ENCODE peak calls at places on chromosomes 7 and 10, in eight cellular contexts. Y is colonic mucosa; T is aorta; K is iPS DF 6.9; F is CD8-positive, alpha-beta memory T cell; P is sigmoid colon; N is right lobe of liver; Q is BE2C. I is an unnamed sample. For H3K9me3, the result is how much of the 10 kb centered on the place peaks cover.

GRCh38 chr7:22945584-22945983 is 68.3 kb downstream of the HYCC1 start:
- DNase-seq in Y (no peak), T (no peak), K (no peak), F (no peak), P (no peak), N (no peak), Q (no peak), I (no peak)

GRCh38 chr7:82481499-82482097 is 38.0 kb upstream of the CACNA2D1 start:
- DNase-seq in Y (no peak), T (no peak), K (no peak), F (no peak), P (no peak), N (no peak), Q (no peak), I (no peak)

GRCh38 chr10:36783400-36783799 is 342.0 kb upstream of the ANKRD30A start:
- DNase-seq in Y (no peak), T (no peak), K (no peak), F (no peak), P (no peak), N (no peak), Q (no peak), I (no peak)

GRCh38 chr7:6258440-6259182 is 13.8 kb downstream of the CYTH3 start:
- DNase-seq in Y (no peak), T (no peak), K (no peak), F (no peak), P (no peak), N (no peak), Q (no peak), I (no peak)

GRCh38 chr10:44706745-44707144 is 204.4 kb upstream of the TMEM72 start:
- DNase-seq in Y (no peak), T (no peak), K (no peak), F (no peak), P (no peak), N (no peak), Q (no peak), I (no peak)

GRCh38 chr10:76082232-76082631 is 650.8 kb downstream of the LRMDA start:
- DNase-seq in Y (no peak), T (no peak), K (no peak), F (no peak), P (no peak), N (no peak), Q (no peak), I (no peak)

GRCh38 chr10:3248526-3249255 is 76.1 kb upstream of the PITRM1 start:
- DNase-seq in Y (no peak), T (no peak), K (no peak), F (no peak), P (no peak), N (no peak), Q (no peak), I (no peak)

GRCh38 chr7:154871483-154871882 is 131.4 kb downstream of the PAXIP1 start:
- DNase-seq in Y (no peak), T (peak), K (no peak), F (no peak), P (peak), N (no peak), Q (peak), I (peak)

GRCh38 chr7:7613210-7613609 is 27.3 kb upstream of the UMAD1 start:
- DNase-seq in Y (no peak), T (no peak), K (no peak), F (no peak), P (no peak), N (no peak), Q (no peak), I (no peak)

GRCh38 chr7:38477333-38477732 is 153.8 kb downstream of the AMPH start:
- DNase-seq in Y (no peak), T (no peak), K (no peak), F (no peak), P (no peak), N (no peak), Q (no peak), I (no peak)

DNA sequence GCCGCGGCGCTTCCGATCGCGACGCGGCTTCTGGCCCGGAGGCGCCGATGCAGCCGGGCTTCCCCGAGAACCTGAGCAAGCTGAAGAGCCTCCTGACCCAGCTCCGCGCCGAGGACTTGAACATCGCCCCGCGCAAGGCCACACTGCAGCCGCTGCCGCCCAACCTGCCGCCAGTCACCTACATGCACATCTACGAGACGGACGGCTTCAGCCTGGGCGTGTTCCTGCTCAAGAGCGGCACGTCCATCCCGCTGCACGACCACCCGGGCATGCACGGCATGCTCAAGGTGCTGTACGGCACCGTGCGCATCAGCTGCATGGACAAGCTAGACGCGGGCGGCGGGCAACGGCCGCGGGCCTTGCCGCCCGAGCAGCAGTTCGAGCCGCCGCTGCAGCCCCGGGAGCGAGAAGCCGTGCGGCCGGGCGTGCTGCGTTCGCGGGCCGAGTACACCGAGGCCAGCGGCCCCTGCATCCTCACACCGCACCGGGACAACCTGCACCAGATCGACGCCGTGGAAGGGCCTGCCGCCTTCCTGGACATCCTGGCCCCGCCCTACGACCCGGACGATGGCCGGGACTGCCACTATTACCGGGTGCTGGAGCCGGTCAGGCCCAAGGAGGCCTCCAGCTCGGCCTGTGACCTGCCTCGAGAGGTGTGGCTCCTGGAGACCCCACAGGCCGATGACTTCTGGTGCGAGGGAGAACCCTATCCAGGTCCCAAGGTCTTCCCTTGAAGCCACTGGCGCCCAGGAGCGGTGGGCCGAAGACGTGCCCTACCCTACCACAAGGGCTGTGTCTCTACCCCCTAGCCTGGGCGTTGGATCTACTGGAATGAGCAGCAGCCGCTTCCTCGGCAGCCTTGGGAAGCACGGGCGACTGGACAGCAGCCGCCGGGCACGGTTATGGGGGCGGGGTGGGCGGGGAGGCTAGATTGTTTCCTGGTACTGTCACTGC is 896 bp downstream of the ADO start:
- DNase-seq in Y (peak), T (no peak), K (no peak), F (peak), P (peak), N (peak), Q (peak), I (peak)
- H3K4me3 ChIP-seq in Y (peak), T (peak), K (peak), F (peak), P (peak), N (peak), Q (peak), I (peak)

GRCh38 chr7:158043461-158044155 is 544.0 kb downstream of the PTPRN2 start:
- DNase-seq in Y (no peak), T (no peak), K (no peak), F (no peak), P (peak), N (peak), Q (no peak), I (peak)
- H3K9me3 ChIP-seq in Y (under half), T (under half), K (under half), F (under half), P (under half), N (under half), Q (under half), I (under half)

GRCh38 chr10:110269641-110270318 is 34.9 kb downstream of the SMNDC1 start:
- DNase-seq in Y (peak), T (no peak), K (no peak), F (no peak), P (no peak), N (peak), Q (no peak), I (no peak)
- H3K4me3 ChIP-seq in Y (no peak), T (no peak), K (no peak), F (peak), P (peak), N (peak), Q (no peak), I (peak)

GRCh38 chr10:131318791-131319190 is 7.3 kb upstream of the TCERG1L start:
- DNase-seq in Y (no peak), T (no peak), K (no peak), F (no peak), P (no peak), N (no peak), Q (no peak), I (no peak)
- H3K9me3 ChIP-seq in Y (under half), T (under half), K (under half), F (under half), P (under half), N (under half), Q (under half), I (under half)

GRCh38 chr7:85950871-85951270 is 692.8 kb upstream of the GRM3 start:
- DNase-seq in Y (no peak), T (no peak), K (no peak), F (no peak), P (no peak), N (no peak), Q (no peak), I (no peak)

GRCh38 chr7:85950418-85950817 is 693.3 kb upstream of the GRM3 start:
- DNase-seq in Y (no peak), T (no peak), K (no peak), F (no peak), P (no peak), N (no peak), Q (no peak), I (no peak)

GRCh38 chr7:85954961-85955360 is 688.7 kb upstream of the GRM3 start:
- DNase-seq in Y (no peak), T (no peak), K (no peak), F (no peak), P (no peak), N (no peak), Q (no peak), I (no peak)
- H3K4me3 ChIP-seq in Y (no peak), T (no peak), K (no peak), F (no peak), P (no peak), N (no peak), Q (no peak), I (no peak)

GRCh38 chr7:157813741-157814661 is 477.2 kb downstream of the DNAJB6 start:
- DNase-seq in Y (no peak), T (peak), K (no peak), F (no peak), P (peak), N (no peak), Q (no peak), I (peak)
- H3K9me3 ChIP-seq in Y (under half), T (under half), K (under half), F (under half), P (under half), N (under half), Q (under half), I (under half)

GRCh38 chr7:30329706-30330105 is 45.3 kb downstream of the ZNRF2 start:
- DNase-seq in Y (no peak), T (no peak), K (no peak), F (no peak), P (no peak), N (no peak), Q (no peak), I (no peak)

GRCh38 chr7:30332549-30332948 is 48.2 kb downstream of the ZNRF2 start:
- DNase-seq in Y (no peak), T (no peak), K (no peak), F (no peak), P (no peak), N (no peak), Q (no peak), I (no peak)

GRCh38 chr7:30331338-30331737 is 46.9 kb downstream of the ZNRF2 start:
- DNase-seq in Y (peak), T (no peak), K (no peak), F (no peak), P (no peak), N (no peak), Q (no peak), I (no peak)

GRCh38 chr7:30327813-30328212 is 43.4 kb downstream of the ZNRF2 start:
- DNase-seq in Y (no peak), T (no peak), K (no peak), F (no peak), P (no peak), N (no peak), Q (no peak), I (no peak)

DNA sequence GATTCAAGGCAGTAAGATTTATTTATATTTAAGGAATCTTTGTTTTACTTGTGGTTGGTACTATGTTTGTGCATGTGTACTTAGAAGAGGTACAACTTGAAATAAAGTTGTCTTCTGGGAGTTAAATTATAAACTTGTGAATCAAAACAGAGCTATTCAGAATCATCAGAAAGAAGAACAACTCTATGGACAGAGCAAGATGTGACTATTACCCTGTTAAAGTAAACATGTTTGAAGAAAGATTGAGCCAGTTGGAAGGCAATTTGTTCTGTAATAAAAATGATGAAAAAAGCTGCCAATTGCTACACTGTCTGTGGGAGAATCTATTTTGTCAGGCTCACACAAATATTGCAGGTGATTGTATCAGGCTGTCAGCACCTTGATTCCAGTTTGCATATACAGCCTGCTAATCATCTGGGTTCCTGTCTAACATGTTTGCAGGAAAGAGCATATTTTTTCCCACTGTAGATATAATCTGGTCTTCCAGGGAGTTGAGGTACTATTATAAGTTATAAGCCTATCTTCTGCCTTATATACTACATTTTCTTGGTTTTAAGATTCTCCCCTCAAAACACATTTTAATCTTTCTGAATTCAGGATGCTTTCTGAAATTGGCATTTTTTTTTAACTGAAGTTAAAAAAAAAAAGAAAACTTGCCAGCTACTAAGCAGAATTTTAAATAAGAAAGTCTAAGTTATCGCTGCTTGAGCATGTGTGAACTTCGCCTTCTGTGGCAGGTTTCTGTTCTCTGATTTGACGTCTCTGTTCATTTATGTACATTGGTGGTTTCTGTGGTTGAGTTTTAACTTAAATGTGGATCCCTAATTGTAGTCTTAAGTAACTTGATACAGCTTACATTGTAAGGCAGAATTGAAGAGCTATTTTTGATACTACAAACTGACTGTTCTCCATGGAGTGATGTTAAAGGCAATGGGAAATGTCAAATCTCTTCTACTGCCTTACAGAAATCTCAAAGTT is 46.0 kb downstream of the ZNRF2 start:
- DNase-seq in Y (no peak), T (no peak), K (no peak), F (peak), P (no peak), N (no peak), Q (no peak), I (no peak)
- H3K4me3 ChIP-seq in Y (no peak), T (no peak), K (no peak), F (no peak), P (no peak), N (no peak), Q (no peak), I (no peak)

GRCh38 chr7:155928583-155929145 is 116.4 kb upstream of the SHH start:
- DNase-seq in Y (no peak), T (no peak), K (no peak), F (no peak), P (peak), N (no peak), Q (no peak), I (no peak)
- H3K9me3 ChIP-seq in Y (under half), T (under half), K (under half), F (under half), P (under half), N (under half), Q (under half), I (under half)

DNA sequence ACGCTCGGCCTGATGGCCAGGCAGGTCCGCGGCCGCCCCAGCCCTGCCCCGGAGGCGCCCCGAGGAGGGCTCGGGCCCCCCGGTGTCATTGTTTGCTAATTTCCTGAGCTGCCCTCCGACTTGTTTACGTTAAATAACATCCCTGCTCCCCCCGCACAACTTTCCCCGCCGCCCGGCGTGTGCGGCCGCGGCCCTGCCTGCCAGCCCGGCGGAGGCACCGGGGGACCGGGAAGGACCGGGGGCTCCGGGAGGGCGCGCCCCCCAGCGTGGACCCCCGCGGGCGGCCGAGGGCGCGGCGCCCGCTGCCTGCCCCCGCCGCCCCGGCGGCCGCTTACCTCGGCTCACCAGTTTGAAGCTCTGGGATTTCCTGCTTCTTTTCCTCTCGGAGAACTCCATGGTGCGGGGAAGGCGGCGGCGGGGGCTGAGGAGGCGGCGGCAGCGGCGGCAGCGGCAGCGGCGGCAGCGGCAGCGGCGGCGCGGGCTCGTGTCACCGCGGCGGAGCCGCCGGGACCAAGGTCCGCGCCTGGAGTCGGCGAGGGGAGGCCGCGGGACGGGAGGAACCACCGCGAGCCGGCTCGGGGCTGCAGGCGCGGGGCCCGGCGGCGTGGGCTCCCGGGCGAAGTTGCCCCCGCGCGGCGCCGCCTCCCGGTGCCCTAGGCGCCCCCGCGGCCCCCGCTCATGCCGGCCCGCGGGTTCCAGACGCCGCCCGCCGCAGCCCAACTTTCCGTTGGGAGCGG is 508 bp downstream of the BEND7 start:
- DNase-seq in Y (peak), T (no peak), K (no peak), F (no peak), P (peak), N (peak), Q (peak), I (peak)
- H3K4me3 ChIP-seq in Y (peak), T (peak), K (peak), F (no peak), P (peak), N (peak), Q (no peak), I (peak)